ENCODE peak calls at places on chromosomes 3 and 15, in four cellular contexts. A is A549, M is endothelial cell of umbilical vein, I is GM12878. J is an unnamed sample.

GRCh38 chr3:196868297-196868661 is 559 bp downstream of the SENP5 start:
- DNase-seq in A (peak; percentile 15), M (no peak), I (no peak), J (no peak)

GRCh38 chr3:117322866-117323265 is 613.3 kb downstream of the TUSC7 start:
- DNase-seq in A (no peak), M (peak; percentile 25), I (no peak), J (peak; percentile 17)

GRCh38 chr15:40050788-40051615 is 12.0 kb upstream of the SRP14 start:
- DNase-seq in A (no peak), M (no peak), I (no peak), J (peak; percentile 18)

GRCh38 chr15:96053039-96054021 is 277.2 kb upstream of the NR2F2 start:
- DNase-seq in A (no peak), M (peak; percentile 47), I (no peak), J (no peak)

GRCh38 chr15:38702178-38702912 is 137.7 kb upstream of the RASGRP1 start:
- DNase-seq in A (no peak), M (no peak), I (no peak), J (no peak)

GRCh38 chr3:8499181-8499611 is 2.4 kb upstream of the LMCD1 start:
- DNase-seq in A (no peak), M (peak; percentile 79), I (no peak), J (no peak)

GRCh38 chr3:182382112-182382857 is 411.0 kb upstream of the ATP11B start:
- DNase-seq in A (no peak), M (no peak), I (no peak), J (no peak)

GRCh38 chr15:40928351-40928974 is 677 bp upstream of the DLL4 start:
- DNase-seq in A (no peak), M (no peak), I (no peak), J (no peak)

GRCh38 chr15:77822631-77823230 is 190.0 kb upstream of the LINGO1 start:
- DNase-seq in A (no peak), M (no peak), I (no peak), J (no peak)

GRCh38 chr3:139159356-139159755 is 114.7 kb upstream of the PRR23C start:
- DNase-seq in A (no peak), M (no peak), I (no peak), J (no peak)

GRCh38 chr3:46669191-46669999 is 24.1 kb downstream of the ALS2CL start:
- DNase-seq in A (no peak), M (no peak), I (no peak), J (no peak)

GRCh38 chr3:48399387-48400172 is 27.6 kb downstream of the FBXW12 start:
- DNase-seq in A (no peak), M (no peak), I (no peak), J (peak; percentile 33)

GRCh38 chr15:101329309-101329863 is 34.3 kb upstream of the SNRPA1 start:
- DNase-seq in A (no peak), M (no peak), I (no peak), J (no peak)

GRCh38 chr15:78951841-78952238 is 7.0 kb upstream of the CTSH start:
- DNase-seq in A (peak; percentile 60), M (no peak), I (no peak), J (no peak)

GRCh38 chr15:56832125-56832524 is 86.3 kb upstream of the TCF12 start:
- DNase-seq in A (no peak), M (peak; percentile 8), I (no peak), J (no peak)

GRCh38 chr3:46558184-46559029 is 7.7 kb downstream of the LRRC2 start:
- DNase-seq in A (peak; percentile 80), M (peak; percentile 84), I (peak; percentile 75), J (peak; percentile 89)

GRCh38 chr15:41791970-41792637 is 17.8 kb downstream of the MAPKBP1 start:
- DNase-seq in A (no peak), M (no peak), I (no peak), J (no peak)

GRCh38 chr3:114624047-114624445 is 330.2 kb downstream of the TIGIT start:
- DNase-seq in A (no peak), M (peak; percentile 82), I (no peak), J (no peak)

GRCh38 chr3:196454935-196455334 is 22.7 kb upstream of the UBXN7 start:
- DNase-seq in A (no peak), M (no peak), I (no peak), J (no peak)

GRCh38 chr15:90420488-90420850 is 32.4 kb downstream of the IQGAP1 start:
- DNase-seq in A (no peak), M (no peak), I (no peak), J (no peak)
- H3K4me3 ChIP-seq in A (no peak overlapping the region), M (no peak overlapping the region), I (no peak overlapping the region), J (no peak overlapping the region)

GRCh38 chr3:1118074-1118473 is 25.2 kb downstream of the CNTN6 start:
- DNase-seq in A (no peak), M (no peak), I (no peak), J (no peak)
- TF ChIP-seq MAX in A (no peak), M (no peak), I (no peak), J (no peak)

DNA sequence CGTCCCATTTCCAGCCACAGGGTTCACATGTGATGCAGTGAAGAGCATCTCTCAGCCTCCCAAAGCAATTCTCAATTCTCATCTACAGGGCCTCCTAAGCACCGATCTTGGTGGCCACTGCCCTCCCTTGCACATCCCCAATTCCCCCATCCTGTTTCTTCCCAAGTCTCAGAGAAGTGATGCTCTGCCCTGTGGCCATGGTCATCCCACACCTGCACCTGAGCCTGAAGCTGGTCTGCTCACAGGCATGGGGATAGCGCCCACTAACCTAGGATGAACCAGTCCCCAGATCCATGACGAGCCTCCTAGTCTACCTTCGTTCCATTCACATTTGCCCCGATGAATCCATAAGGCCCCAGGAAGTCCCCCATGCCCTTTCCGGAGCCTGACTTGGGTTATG is 201.5 kb downstream of the UACA start:
- DNase-seq in A (no peak), M (no peak), I (no peak), J (no peak)
- TF ChIP-seq MYC in A (no peak), M (no peak), I (no peak), J (no peak)

GRCh38 chr15:89666147-89666857 is 11.0 kb upstream of the KIF7 start:
- DNase-seq in A (no peak), M (no peak), I (no peak), J (no peak)
- H3K4me3 ChIP-seq in A (no peak overlapping the region), M (no peak overlapping the region), I (no peak overlapping the region), J (no peak overlapping the region)

J was measured in NB4.